ENCODE peak calls at places on chromosomes 2 and 18, in six cellular contexts. One of them, this sample, is unnamed.

GRCh38 chr2:132496566-132496965 is 80.0 kb downstream of the GPR39 start:
- DNase-seq in K562: no peak
- DNase-seq in HepG2: no peak
- DNase-seq in H1: no peak
- DNase-seq in SK-N-SH: peak
- DNase-seq in GM12878: no peak
- DNase-seq in this sample: no peak

GRCh38 chr2:187442378-187442777 is 5.7 kb downstream of the CALCRL start:
- DNase-seq in K562: no peak
- DNase-seq in HepG2: no peak
- DNase-seq in H1: no peak
- DNase-seq in SK-N-SH: no peak
- DNase-seq in GM12878: no peak
- DNase-seq in this sample: no peak

GRCh38 chr18:70490008-70490933 is 201.4 kb downstream of the SOCS6 start:
- DNase-seq in K562: peak
- DNase-seq in HepG2: peak
- DNase-seq in H1: no peak
- DNase-seq in SK-N-SH: peak
- DNase-seq in GM12878: no peak
- DNase-seq in this sample: peak

GRCh38 chr18:28036481-28036880 is 140.4 kb downstream of the CDH2 start:
- DNase-seq in K562: no peak
- DNase-seq in HepG2: no peak
- DNase-seq in H1: no peak
- DNase-seq in SK-N-SH: no peak
- DNase-seq in GM12878: no peak
- DNase-seq in this sample: no peak

GRCh38 chr2:239762742-239763269 is 262.3 kb downstream of the NDUFA10 start:
- DNase-seq in K562: no peak
- DNase-seq in HepG2: no peak
- DNase-seq in H1: no peak
- DNase-seq in SK-N-SH: no peak
- DNase-seq in GM12878: no peak
- DNase-seq in this sample: no peak

GRCh38 chr2:39512434-39512935 is 75.4 kb upstream of the MAP4K3 start:
- DNase-seq in K562: no peak
- DNase-seq in HepG2: no peak
- DNase-seq in H1: no peak
- DNase-seq in SK-N-SH: no peak
- DNase-seq in GM12878: no peak
- DNase-seq in this sample: no peak

GRCh38 chr2:33366473-33366872 is 110.0 kb upstream of the RASGRP3 start:
- DNase-seq in K562: no peak
- DNase-seq in HepG2: no peak
- DNase-seq in H1: no peak
- DNase-seq in SK-N-SH: no peak
- DNase-seq in GM12878: no peak
- DNase-seq in this sample: no peak

GRCh38 chr2:95389256-95390119 is 13.0 kb upstream of the FAHD2A start:
- DNase-seq in K562: peak
- DNase-seq in HepG2: no peak
- DNase-seq in H1: peak
- DNase-seq in SK-N-SH: peak
- DNase-seq in GM12878: no peak
- DNase-seq in this sample: peak

GRCh38 chr2:168699834-168700417 is 102.5 kb upstream of the NOSTRIN start:
- DNase-seq in K562: no peak
- DNase-seq in HepG2: peak
- DNase-seq in H1: no peak
- DNase-seq in SK-N-SH: peak
- DNase-seq in GM12878: no peak
- DNase-seq in this sample: no peak

GRCh38 chr2:25044990-25045389 is 3.1 kb downstream of the EFR3B start:
- DNase-seq in K562: no peak
- DNase-seq in HepG2: no peak
- DNase-seq in H1: no peak
- DNase-seq in SK-N-SH: no peak
- DNase-seq in GM12878: peak
- DNase-seq in this sample: no peak

GRCh38 chr18:46623541-46623940 is 33.5 kb downstream of the LOXHD1 start:
- DNase-seq in K562: no peak
- DNase-seq in HepG2: no peak
- DNase-seq in H1: peak
- DNase-seq in SK-N-SH: peak
- DNase-seq in GM12878: no peak
- DNase-seq in this sample: no peak

GRCh38 chr2:84807063-84807485 is 73.8 kb downstream of the TRABD2A start:
- DNase-seq in K562: no peak
- DNase-seq in HepG2: no peak
- DNase-seq in H1: no peak
- DNase-seq in SK-N-SH: no peak
- DNase-seq in GM12878: no peak
- DNase-seq in this sample: no peak

GRCh38 chr18:76686737-76687231 is 135.6 kb upstream of the ZNF236 start:
- DNase-seq in K562: no peak
- DNase-seq in HepG2: peak
- DNase-seq in H1: peak
- DNase-seq in SK-N-SH: peak
- DNase-seq in GM12878: peak
- DNase-seq in this sample: peak

GRCh38 chr2:30756051-30756719 is 51.1 kb downstream of the CAPN13 start:
- DNase-seq in K562: peak
- DNase-seq in HepG2: peak
- DNase-seq in H1: no peak
- DNase-seq in SK-N-SH: peak
- DNase-seq in GM12878: no peak
- DNase-seq in this sample: no peak

GRCh38 chr18:41135146-41135545 is 819.9 kb upstream of the PIK3C3 start:
- DNase-seq in K562: no peak
- DNase-seq in HepG2: no peak
- DNase-seq in H1: no peak
- DNase-seq in SK-N-SH: no peak
- DNase-seq in GM12878: no peak
- DNase-seq in this sample: no peak

GRCh38 chr2:130846686-130847375 is 10.1 kb downstream of the ARHGEF4 start:
- DNase-seq in K562: no peak
- DNase-seq in HepG2: no peak
- DNase-seq in H1: no peak
- DNase-seq in SK-N-SH: no peak
- DNase-seq in GM12878: no peak
- DNase-seq in this sample: no peak

GRCh38 chr2:199612509-199613130 is 154.9 kb upstream of the SATB2 start:
- DNase-seq in K562: no peak
- DNase-seq in HepG2: no peak
- DNase-seq in H1: no peak
- DNase-seq in SK-N-SH: no peak
- DNase-seq in GM12878: no peak
- DNase-seq in this sample: no peak

GRCh38 chr18:28204154-28204553 is 27.2 kb upstream of the CDH2 start:
- DNase-seq in K562: no peak
- DNase-seq in HepG2: no peak
- DNase-seq in H1: no peak
- DNase-seq in SK-N-SH: no peak
- DNase-seq in GM12878: no peak
- DNase-seq in this sample: no peak

GRCh38 chr18:13558132-13558531 is 168.2 kb downstream of the FAM210A start:
- DNase-seq in K562: peak
- DNase-seq in HepG2: peak
- DNase-seq in H1: peak
- DNase-seq in SK-N-SH: peak
- DNase-seq in GM12878: no peak
- DNase-seq in this sample: no peak

GRCh38 chr18:78934551-78935225 is 44.9 kb upstream of the SALL3 start:
- DNase-seq in K562: no peak
- DNase-seq in HepG2: no peak
- DNase-seq in H1: no peak
- DNase-seq in SK-N-SH: no peak
- DNase-seq in GM12878: no peak
- DNase-seq in this sample: no peak

GRCh38 chr2:129744141-129744540 is 235.3 kb upstream of the RAB6C start:
- DNase-seq in K562: no peak
- DNase-seq in HepG2: no peak
- DNase-seq in H1: no peak
- DNase-seq in SK-N-SH: no peak
- DNase-seq in GM12878: no peak
- DNase-seq in this sample: no peak

GRCh38 chr18:42517896-42518295 is 562.9 kb downstream of the PIK3C3 start:
- DNase-seq in K562: no peak
- DNase-seq in HepG2: no peak
- DNase-seq in H1: no peak
- DNase-seq in SK-N-SH: no peak
- DNase-seq in GM12878: no peak
- DNase-seq in this sample: no peak

GRCh38 chr2:3626817-3627499 is 31.0 kb upstream of the ALLC start:
- DNase-seq in K562: no peak
- DNase-seq in HepG2: no peak
- DNase-seq in H1: peak
- DNase-seq in SK-N-SH: no peak
- DNase-seq in GM12878: no peak
- DNase-seq in this sample: no peak
- TF ChIP-seq CTCF in K562: no peak
- TF ChIP-seq CTCF in HepG2: peak
- TF ChIP-seq CTCF in H1: no peak
- TF ChIP-seq CTCF in SK-N-SH: no peak
- TF ChIP-seq CTCF in GM12878: no peak
- TF ChIP-seq CTCF in this sample: no peak

GRCh38 chr2:237685408-237685807 is 58.0 kb downstream of the LRRFIP1 start:
- DNase-seq in K562: peak
- DNase-seq in HepG2: peak
- DNase-seq in H1: no peak
- DNase-seq in SK-N-SH: no peak
- DNase-seq in GM12878: no peak
- DNase-seq in this sample: no peak
- TF ChIP-seq GABPA in K562: no peak
- TF ChIP-seq GABPA in HepG2: no peak
- TF ChIP-seq GABPA in H1: no peak
- TF ChIP-seq GABPA in SK-N-SH: no peak
- TF ChIP-seq GABPA in GM12878: no peak
- TF ChIP-seq GABPA in this sample: no peak

GRCh38 chr2:107685587-107685986 is 141.1 kb upstream of the RGPD4 start:
- DNase-seq in K562: no peak
- DNase-seq in HepG2: no peak
- DNase-seq in H1: no peak
- DNase-seq in SK-N-SH: no peak
- DNase-seq in GM12878: no peak
- DNase-seq in this sample: no peak
- TF ChIP-seq CTCF in K562: no peak
- TF ChIP-seq CTCF in HepG2: no peak
- TF ChIP-seq CTCF in H1: no peak
- TF ChIP-seq CTCF in SK-N-SH: no peak
- TF ChIP-seq CTCF in GM12878: no peak
- TF ChIP-seq CTCF in this sample: no peak

DNA sequence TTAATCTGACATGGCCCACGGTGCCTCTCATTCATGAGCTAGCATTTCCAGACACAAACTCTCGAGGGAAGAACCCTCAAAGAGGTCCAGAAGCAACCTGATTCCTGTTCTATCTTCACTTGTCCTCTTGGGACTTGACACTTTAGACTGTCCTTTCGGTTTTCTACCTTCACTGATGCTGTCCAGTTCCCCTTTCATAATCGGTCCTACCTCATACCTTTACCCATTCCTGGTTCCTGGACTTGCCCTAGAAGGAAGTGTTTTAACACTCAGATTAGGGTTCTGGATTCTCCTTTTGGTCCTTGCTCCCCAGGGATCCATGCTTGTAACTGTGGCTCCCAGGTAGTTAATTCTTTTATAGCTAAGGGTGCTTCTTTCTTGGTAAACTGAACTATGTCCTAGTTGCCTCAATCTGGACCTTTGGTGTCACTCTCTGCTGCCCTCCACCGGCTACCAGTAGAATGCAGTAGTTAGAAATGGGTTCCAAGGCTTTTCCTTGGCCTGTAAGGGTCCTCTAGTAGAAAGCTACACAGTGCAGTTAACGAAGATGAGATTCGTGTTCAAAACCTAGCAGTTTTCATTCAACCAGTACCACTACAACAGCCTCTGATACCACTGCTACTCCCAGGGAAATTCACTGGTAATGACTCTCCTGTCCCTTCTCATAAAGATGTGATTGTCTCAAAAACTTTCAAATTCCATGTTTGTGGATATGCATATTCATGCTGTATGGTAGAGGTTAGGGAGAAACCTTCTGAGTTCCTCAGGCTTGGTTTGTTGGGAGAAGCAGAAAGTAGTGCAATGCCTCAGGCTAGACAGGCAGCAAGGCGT is 178.1 kb upstream of the CYP26B1 start:
- DNase-seq in K562: peak
- DNase-seq in HepG2: peak
- DNase-seq in H1: peak
- DNase-seq in SK-N-SH: no peak
- DNase-seq in GM12878: no peak
- DNase-seq in this sample: peak
- TF ChIP-seq GABPA in K562: no peak
- TF ChIP-seq GABPA in HepG2: no peak
- TF ChIP-seq GABPA in H1: no peak
- TF ChIP-seq GABPA in SK-N-SH: no peak
- TF ChIP-seq GABPA in GM12878: no peak
- TF ChIP-seq GABPA in this sample: no peak

GRCh38 chr2:208255557-208256106 is 761 bp upstream of the IDH1 start:
- DNase-seq in K562: no peak
- DNase-seq in HepG2: no peak
- DNase-seq in H1: no peak
- DNase-seq in SK-N-SH: no peak
- DNase-seq in GM12878: no peak
- DNase-seq in this sample: no peak
- TF ChIP-seq CTCF in K562: no peak
- TF ChIP-seq CTCF in HepG2: no peak
- TF ChIP-seq CTCF in H1: no peak
- TF ChIP-seq CTCF in SK-N-SH: no peak
- TF ChIP-seq CTCF in GM12878: no peak
- TF ChIP-seq CTCF in this sample: no peak

GRCh38 chr2:54239427-54239826 is 16.6 kb downstream of the TSPYL6 start:
- DNase-seq in K562: no peak
- DNase-seq in HepG2: no peak
- DNase-seq in H1: no peak
- DNase-seq in SK-N-SH: no peak
- DNase-seq in GM12878: no peak
- DNase-seq in this sample: no peak
- TF ChIP-seq GABPA in K562: no peak
- TF ChIP-seq GABPA in HepG2: no peak
- TF ChIP-seq GABPA in H1: no peak
- TF ChIP-seq GABPA in SK-N-SH: no peak
- TF ChIP-seq GABPA in GM12878: no peak
- TF ChIP-seq GABPA in this sample: no peak